ENCODE peak calls at places on chromosomes 11 and 22, in nine cellular contexts. A is keratinocyte, Q is astrocyte of the spinal cord, P is coronary artery, G is lung, C is AG10803, T is esophagus muscularis mucosa, W is fibroblast of lung, Y is suprapubic skin. Z is an unnamed sample.
A peak's percentile ranks its signal among the peaks of the same experiment; 100 is the strongest.

GRCh38 chr22:48432721-48433518 is 1394.8 kb downstream of the BRD1 start:
- DNase-seq in A (no peak), Q (no peak), P (no peak), G (no peak), C (peak; percentile 43), T (no peak), W (peak; percentile 20), Y (peak; percentile 34), Z (no peak)

GRCh38 chr11:77468527-77468926 is 5.4 kb downstream of the PAK1 start:
- DNase-seq in A (no peak), Q (no peak), P (no peak), G (no peak), C (no peak), T (no peak), W (no peak), Y (no peak), Z (no peak)

GRCh38 chr11:116108161-116108560 is 603.9 kb upstream of the CADM1 start:
- DNase-seq in A (no peak), Q (no peak), P (peak; percentile 24), G (no peak), C (no peak), T (no peak), W (peak; percentile 11), Y (no peak), Z (no peak)

GRCh38 chr22:39959640-39960447 is at the start of gene TMA7B:
- DNase-seq in A (peak; percentile 40), Q (peak; percentile 69), P (no peak), G (no peak), C (peak; percentile 55), T (no peak), W (peak; percentile 74), Y (no peak), Z (peak; percentile 58)

GRCh38 chr11:120660024-120660565 is 148.5 kb downstream of the GRIK4 start:
- DNase-seq in A (no peak), Q (peak; percentile 13), P (no peak), G (no peak), C (no peak), T (no peak), W (peak; percentile 41), Y (no peak), Z (peak; percentile 34)

GRCh38 chr11:20594274-20595061 is 4.9 kb upstream of the SLC6A5 start:
- DNase-seq in A (no peak), Q (no peak), P (no peak), G (no peak), C (no peak), T (no peak), W (no peak), Y (no peak), Z (no peak)

GRCh38 chr22:40401532-40401931 is 31.1 kb downstream of the SGSM3 start:
- DNase-seq in A (no peak), Q (no peak), P (no peak), G (no peak), C (no peak), T (no peak), W (no peak), Y (no peak), Z (peak; percentile 77)

GRCh38 chr11:10920205-10920604 is 62.4 kb upstream of the ZBED5 start:
- DNase-seq in A (no peak), Q (no peak), P (no peak), G (no peak), C (no peak), T (no peak), W (peak; percentile 67), Y (no peak), Z (no peak)

GRCh38 chr11:1881442-1882264 is 10.0 kb downstream of the PRR33 start:
- DNase-seq in A (no peak), Q (no peak), P (peak; percentile 71), G (no peak), C (no peak), T (no peak), W (no peak), Y (peak; percentile 82), Z (peak; percentile 15)

GRCh38 chr11:95829580-95830259 is 39.4 kb downstream of the CEP57 start:
- DNase-seq in A (no peak), Q (peak; percentile 12), P (no peak), G (no peak), C (peak; percentile 15), T (no peak), W (peak; percentile 75), Y (no peak), Z (no peak)

GRCh38 chr22:32590556-32590955 is 115.9 kb downstream of the FBXO7 start:
- DNase-seq in A (no peak), Q (peak; percentile 4), P (no peak), G (no peak), C (peak; percentile 78), T (no peak), W (peak; percentile 88), Y (no peak), Z (no peak)

GRCh38 chr22:41285441-41285819 is 557 bp downstream of the RANGAP1 start:
- DNase-seq in A (peak; percentile 57), Q (peak; percentile 91), P (peak; percentile 79), G (peak; percentile 42), C (peak; percentile 82), T (no peak), W (peak; percentile 94), Y (no peak), Z (peak; percentile 96)

GRCh38 chr22:41575533-41575932 is 14.1 kb downstream of the PMM1 start:
- DNase-seq in A (no peak), Q (no peak), P (no peak), G (no peak), C (no peak), T (no peak), W (no peak), Y (no peak), Z (no peak)

GRCh38 chr11:5596611-5597201 is at the start of gene TRIM6:
- DNase-seq in A (no peak), Q (peak; percentile 53), P (peak; percentile 77), G (peak; percentile 54), C (peak; percentile 50), T (no peak), W (peak; percentile 64), Y (peak; percentile 79), Z (peak; percentile 14)

GRCh38 chr22:30861688-30862552 is 106.7 kb downstream of the MORC2 start:
- DNase-seq in A (no peak), Q (no peak), P (no peak), G (no peak), C (no peak), T (peak; percentile 91), W (no peak), Y (peak; percentile 74), Z (no peak)

GRCh38 chr22:30861131-30861530 is 107.4 kb downstream of the MORC2 start:
- DNase-seq in A (no peak), Q (no peak), P (no peak), G (no peak), C (no peak), T (no peak), W (no peak), Y (no peak), Z (no peak)

GRCh38 chr22:30865656-30866055 is 102.9 kb downstream of the MORC2 start:
- DNase-seq in A (no peak), Q (no peak), P (peak; percentile 64), G (no peak), C (no peak), T (no peak), W (no peak), Y (peak; percentile 70), Z (no peak)

GRCh38 chr22:30864441-30865420 is 103.8 kb downstream of the MORC2 start:
- DNase-seq in A (no peak), Q (no peak), P (peak; percentile 62), G (no peak), C (no peak), T (no peak), W (no peak), Y (peak; percentile 73), Z (no peak)

GRCh38 chr22:30863161-30863833 is 105.3 kb downstream of the MORC2 start:
- DNase-seq in A (no peak), Q (no peak), P (no peak), G (no peak), C (no peak), T (peak; percentile 87), W (peak; percentile 50), Y (peak; percentile 75), Z (no peak)
- TF ChIP-seq CTCF in A (no peak), Q (no peak), P (no peak), G (no peak), C (no peak), T (no peak), W (no peak), Y (no peak), Z (no peak)

GRCh38 chr11:57514538-57515331 is 767 bp downstream of the SLC43A1 start:
- DNase-seq in A (no peak), Q (peak; percentile 30), P (no peak), G (peak; percentile 62), C (peak; percentile 21), T (peak; percentile 92), W (peak; percentile 29), Y (peak; percentile 88), Z (peak; percentile 70)

GRCh38 chr11:57513911-57514537 is 1.5 kb downstream of the SLC43A1 start:
- DNase-seq in A (no peak), Q (peak; percentile 22), P (no peak), G (peak; percentile 46), C (peak; percentile 33), T (no peak), W (peak; percentile 43), Y (no peak), Z (peak; percentile 52)

GRCh38 chr11:57513446-57513795 is 2.1 kb downstream of the SLC43A1 start:
- DNase-seq in A (no peak), Q (no peak), P (no peak), G (no peak), C (no peak), T (no peak), W (no peak), Y (no peak), Z (no peak)

GRCh38 chr11:57516061-57516443 is 550 bp upstream of the SLC43A1 start:
- DNase-seq in A (no peak), Q (no peak), P (no peak), G (no peak), C (no peak), T (no peak), W (no peak), Y (no peak), Z (no peak)

GRCh38 chr11:57515332-57516060 is at the start of gene SLC43A1:
- DNase-seq in A (no peak), Q (peak; percentile 69), P (no peak), G (peak; percentile 60), C (peak; percentile 50), T (peak; percentile 93), W (peak; percentile 58), Y (no peak), Z (peak; percentile 48)
- TF ChIP-seq CTCF in A (no peak), Q (no peak), P (no peak), G (no peak), C (peak; percentile 16), T (no peak), W (no peak), Y (no peak), Z (no peak)

DNA sequence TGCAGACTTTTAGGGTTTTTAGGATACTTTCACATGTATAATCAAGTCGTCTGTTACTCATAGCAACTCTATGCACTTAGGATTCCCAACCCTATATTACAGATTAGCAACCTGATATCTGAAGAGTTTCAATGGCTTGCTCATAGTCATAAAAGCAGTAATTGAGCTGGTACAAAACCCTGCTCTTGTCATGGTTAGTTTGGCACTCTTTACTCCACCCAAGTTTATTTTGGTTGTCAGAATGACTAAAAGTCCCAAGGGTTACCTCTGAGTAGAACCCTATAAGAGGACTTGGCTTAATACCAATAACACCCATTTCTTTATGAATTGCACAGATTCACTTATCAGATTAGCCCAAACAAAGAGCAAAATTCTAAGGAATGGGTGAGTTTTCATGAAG is 550.6 kb downstream of the SOX6 start:
- DNase-seq in A (no peak), Q (no peak), P (no peak), G (no peak), C (no peak), T (no peak), W (no peak), Y (no peak), Z (no peak)
- TF ChIP-seq CTCF in A (no peak), Q (no peak), P (no peak), G (no peak), C (no peak), T (no peak), W (no peak), Y (no peak), Z (no peak)

GRCh38 chr11:72321381-72321996 is 77.5 kb upstream of the PHOX2A start:
- DNase-seq in A (peak; percentile 7), Q (peak; percentile 40), P (no peak), G (no peak), C (peak; percentile 6), T (no peak), W (peak; percentile 71), Y (no peak), Z (no peak)
- TF ChIP-seq CTCF in A (no peak), Q (no peak), P (no peak), G (no peak), C (no peak), T (no peak), W (no peak), Y (no peak), Z (no peak)